ENCODE peak calls at places on chromosomes 16 and 17, in nine cellular contexts. One of them, this sample, is unnamed.

GRCh38 chr17:39564201-39564828 is 43.4 kb downstream of the NEUROD2 start:
- DNase-seq in breast epithelium: no peak
- DNase-seq in stimulated activated CD4-positive, alpha-beta T cell treated with anti-CD3 and anti-CD28 coated beads, Interleukin-4, amount 100 ng/mL, for 24 hours: no peak
- DNase-seq in HAP-1: peak
- DNase-seq in NCI-H1092 treated with DMSO at 0.1 percent for 48 hours: peak
- DNase-seq in fibroblast of lung: no peak
- DNase-seq in A549: peak
- DNase-seq in stimulated activated CD8-positive, alpha-beta memory T cell treated with anti-CD3 and anti-CD28 coated beads, Interleukin-2, amount 100 ng/mL, for 48 hours: no peak
- DNase-seq in GM12892: no peak
- DNase-seq in this sample: no peak

GRCh38 chr16:68265078-68265925 is 976 bp downstream of the SLC7A6 start:
- DNase-seq in breast epithelium: peak
- DNase-seq in stimulated activated CD4-positive, alpha-beta T cell treated with anti-CD3 and anti-CD28 coated beads, Interleukin-4, amount 100 ng/mL, for 24 hours: peak
- DNase-seq in HAP-1: peak
- DNase-seq in NCI-H1092 treated with DMSO at 0.1 percent for 48 hours: peak
- DNase-seq in fibroblast of lung: peak
- DNase-seq in A549: peak
- DNase-seq in stimulated activated CD8-positive, alpha-beta memory T cell treated with anti-CD3 and anti-CD28 coated beads, Interleukin-2, amount 100 ng/mL, for 48 hours: no peak
- DNase-seq in GM12892: no peak
- DNase-seq in this sample: peak

GRCh38 chr17:60685437-60685836 is 7.8 kb downstream of the BCAS3 start:
- DNase-seq in breast epithelium: no peak
- DNase-seq in stimulated activated CD4-positive, alpha-beta T cell treated with anti-CD3 and anti-CD28 coated beads, Interleukin-4, amount 100 ng/mL, for 24 hours: no peak
- DNase-seq in HAP-1: no peak
- DNase-seq in NCI-H1092 treated with DMSO at 0.1 percent for 48 hours: no peak
- DNase-seq in fibroblast of lung: no peak
- DNase-seq in A549: no peak
- DNase-seq in stimulated activated CD8-positive, alpha-beta memory T cell treated with anti-CD3 and anti-CD28 coated beads, Interleukin-2, amount 100 ng/mL, for 48 hours: no peak
- DNase-seq in GM12892: no peak
- DNase-seq in this sample: no peak

GRCh38 chr16:81280393-81280792 is 34.4 kb upstream of the GAN start:
- DNase-seq in breast epithelium: no peak
- DNase-seq in stimulated activated CD4-positive, alpha-beta T cell treated with anti-CD3 and anti-CD28 coated beads, Interleukin-4, amount 100 ng/mL, for 24 hours: no peak
- DNase-seq in HAP-1: no peak
- DNase-seq in NCI-H1092 treated with DMSO at 0.1 percent for 48 hours: no peak
- DNase-seq in fibroblast of lung: peak
- DNase-seq in A549: no peak
- DNase-seq in stimulated activated CD8-positive, alpha-beta memory T cell treated with anti-CD3 and anti-CD28 coated beads, Interleukin-2, amount 100 ng/mL, for 48 hours: no peak
- DNase-seq in GM12892: no peak
- DNase-seq in this sample: no peak

GRCh38 chr17:76153640-76154039 is 12.6 kb upstream of the FOXJ1 start:
- DNase-seq in breast epithelium: no peak
- DNase-seq in stimulated activated CD4-positive, alpha-beta T cell treated with anti-CD3 and anti-CD28 coated beads, Interleukin-4, amount 100 ng/mL, for 24 hours: no peak
- DNase-seq in HAP-1: no peak
- DNase-seq in NCI-H1092 treated with DMSO at 0.1 percent for 48 hours: no peak
- DNase-seq in fibroblast of lung: peak
- DNase-seq in A549: no peak
- DNase-seq in stimulated activated CD8-positive, alpha-beta memory T cell treated with anti-CD3 and anti-CD28 coated beads, Interleukin-2, amount 100 ng/mL, for 48 hours: no peak
- DNase-seq in GM12892: no peak
- DNase-seq in this sample: no peak

GRCh38 chr16:19876501-19877059 is 8.1 kb downstream of the GPRC5B start:
- DNase-seq in breast epithelium: no peak
- DNase-seq in stimulated activated CD4-positive, alpha-beta T cell treated with anti-CD3 and anti-CD28 coated beads, Interleukin-4, amount 100 ng/mL, for 24 hours: no peak
- DNase-seq in HAP-1: no peak
- DNase-seq in NCI-H1092 treated with DMSO at 0.1 percent for 48 hours: no peak
- DNase-seq in fibroblast of lung: no peak
- DNase-seq in A549: no peak
- DNase-seq in stimulated activated CD8-positive, alpha-beta memory T cell treated with anti-CD3 and anti-CD28 coated beads, Interleukin-2, amount 100 ng/mL, for 48 hours: no peak
- DNase-seq in GM12892: no peak
- DNase-seq in this sample: no peak

GRCh38 chr16:47461598-47462266 is 601 bp downstream of the PHKB start:
- DNase-seq in breast epithelium: no peak
- DNase-seq in stimulated activated CD4-positive, alpha-beta T cell treated with anti-CD3 and anti-CD28 coated beads, Interleukin-4, amount 100 ng/mL, for 24 hours: peak
- DNase-seq in HAP-1: peak
- DNase-seq in NCI-H1092 treated with DMSO at 0.1 percent for 48 hours: peak
- DNase-seq in fibroblast of lung: peak
- DNase-seq in A549: peak
- DNase-seq in stimulated activated CD8-positive, alpha-beta memory T cell treated with anti-CD3 and anti-CD28 coated beads, Interleukin-2, amount 100 ng/mL, for 48 hours: no peak
- DNase-seq in GM12892: no peak
- DNase-seq in this sample: peak

GRCh38 chr16:88570691-88571092 is 489 bp downstream of the ZC3H18 start:
- DNase-seq in breast epithelium: no peak
- DNase-seq in stimulated activated CD4-positive, alpha-beta T cell treated with anti-CD3 and anti-CD28 coated beads, Interleukin-4, amount 100 ng/mL, for 24 hours: peak
- DNase-seq in HAP-1: no peak
- DNase-seq in NCI-H1092 treated with DMSO at 0.1 percent for 48 hours: no peak
- DNase-seq in fibroblast of lung: peak
- DNase-seq in A549: no peak
- DNase-seq in stimulated activated CD8-positive, alpha-beta memory T cell treated with anti-CD3 and anti-CD28 coated beads, Interleukin-2, amount 100 ng/mL, for 48 hours: peak
- DNase-seq in GM12892: no peak
- DNase-seq in this sample: peak

GRCh38 chr17:41486809-41487530 is 2.7 kb downstream of the KRT36 start:
- DNase-seq in breast epithelium: no peak
- DNase-seq in stimulated activated CD4-positive, alpha-beta T cell treated with anti-CD3 and anti-CD28 coated beads, Interleukin-4, amount 100 ng/mL, for 24 hours: peak
- DNase-seq in HAP-1: peak
- DNase-seq in NCI-H1092 treated with DMSO at 0.1 percent for 48 hours: no peak
- DNase-seq in fibroblast of lung: no peak
- DNase-seq in A549: peak
- DNase-seq in stimulated activated CD8-positive, alpha-beta memory T cell treated with anti-CD3 and anti-CD28 coated beads, Interleukin-2, amount 100 ng/mL, for 48 hours: peak
- DNase-seq in GM12892: peak
- DNase-seq in this sample: no peak

GRCh38 chr17:35743911-35744328 is 9.1 kb downstream of the GAS2L2 start:
- DNase-seq in breast epithelium: no peak
- DNase-seq in stimulated activated CD4-positive, alpha-beta T cell treated with anti-CD3 and anti-CD28 coated beads, Interleukin-4, amount 100 ng/mL, for 24 hours: no peak
- DNase-seq in HAP-1: peak
- DNase-seq in NCI-H1092 treated with DMSO at 0.1 percent for 48 hours: no peak
- DNase-seq in fibroblast of lung: peak
- DNase-seq in A549: peak
- DNase-seq in stimulated activated CD8-positive, alpha-beta memory T cell treated with anti-CD3 and anti-CD28 coated beads, Interleukin-2, amount 100 ng/mL, for 48 hours: no peak
- DNase-seq in GM12892: no peak
- DNase-seq in this sample: peak

GRCh38 chr16:57591086-57591869 is 37.2 kb upstream of the ADGRG1 start:
- DNase-seq in breast epithelium: peak
- DNase-seq in stimulated activated CD4-positive, alpha-beta T cell treated with anti-CD3 and anti-CD28 coated beads, Interleukin-4, amount 100 ng/mL, for 24 hours: peak
- DNase-seq in HAP-1: peak
- DNase-seq in NCI-H1092 treated with DMSO at 0.1 percent for 48 hours: peak
- DNase-seq in fibroblast of lung: peak
- DNase-seq in A549: peak
- DNase-seq in stimulated activated CD8-positive, alpha-beta memory T cell treated with anti-CD3 and anti-CD28 coated beads, Interleukin-2, amount 100 ng/mL, for 48 hours: peak
- DNase-seq in GM12892: no peak
- DNase-seq in this sample: peak

GRCh38 chr17:64343833-64344637 is 46.6 kb downstream of the PECAM1 start:
- DNase-seq in breast epithelium: peak
- DNase-seq in stimulated activated CD4-positive, alpha-beta T cell treated with anti-CD3 and anti-CD28 coated beads, Interleukin-4, amount 100 ng/mL, for 24 hours: peak
- DNase-seq in HAP-1: no peak
- DNase-seq in NCI-H1092 treated with DMSO at 0.1 percent for 48 hours: peak
- DNase-seq in fibroblast of lung: peak
- DNase-seq in A549: peak
- DNase-seq in stimulated activated CD8-positive, alpha-beta memory T cell treated with anti-CD3 and anti-CD28 coated beads, Interleukin-2, amount 100 ng/mL, for 48 hours: no peak
- DNase-seq in GM12892: no peak
- DNase-seq in this sample: no peak

GRCh38 chr16:65531475-65531874 is 409.6 kb upstream of the CDH11 start:
- DNase-seq in breast epithelium: no peak
- DNase-seq in stimulated activated CD4-positive, alpha-beta T cell treated with anti-CD3 and anti-CD28 coated beads, Interleukin-4, amount 100 ng/mL, for 24 hours: no peak
- DNase-seq in HAP-1: no peak
- DNase-seq in NCI-H1092 treated with DMSO at 0.1 percent for 48 hours: no peak
- DNase-seq in fibroblast of lung: no peak
- DNase-seq in A549: no peak
- DNase-seq in stimulated activated CD8-positive, alpha-beta memory T cell treated with anti-CD3 and anti-CD28 coated beads, Interleukin-2, amount 100 ng/mL, for 48 hours: no peak
- DNase-seq in GM12892: no peak
- DNase-seq in this sample: no peak

GRCh38 chr17:66260265-66260664 is 31.1 kb upstream of the APOH start:
- DNase-seq in breast epithelium: no peak
- DNase-seq in stimulated activated CD4-positive, alpha-beta T cell treated with anti-CD3 and anti-CD28 coated beads, Interleukin-4, amount 100 ng/mL, for 24 hours: no peak
- DNase-seq in HAP-1: no peak
- DNase-seq in NCI-H1092 treated with DMSO at 0.1 percent for 48 hours: no peak
- DNase-seq in fibroblast of lung: no peak
- DNase-seq in A549: no peak
- DNase-seq in stimulated activated CD8-positive, alpha-beta memory T cell treated with anti-CD3 and anti-CD28 coated beads, Interleukin-2, amount 100 ng/mL, for 48 hours: no peak
- DNase-seq in GM12892: no peak
- DNase-seq in this sample: no peak

GRCh38 chr17:38333635-38334295 is 10.0 kb downstream of the GPR179 start:
- DNase-seq in breast epithelium: no peak
- DNase-seq in stimulated activated CD4-positive, alpha-beta T cell treated with anti-CD3 and anti-CD28 coated beads, Interleukin-4, amount 100 ng/mL, for 24 hours: peak
- DNase-seq in HAP-1: peak
- DNase-seq in NCI-H1092 treated with DMSO at 0.1 percent for 48 hours: peak
- DNase-seq in fibroblast of lung: no peak
- DNase-seq in A549: peak
- DNase-seq in stimulated activated CD8-positive, alpha-beta memory T cell treated with anti-CD3 and anti-CD28 coated beads, Interleukin-2, amount 100 ng/mL, for 48 hours: peak
- DNase-seq in GM12892: peak
- DNase-seq in this sample: no peak

GRCh38 chr17:50934672-50935200 is 68.6 kb upstream of the TOB1 start:
- DNase-seq in breast epithelium: no peak
- DNase-seq in stimulated activated CD4-positive, alpha-beta T cell treated with anti-CD3 and anti-CD28 coated beads, Interleukin-4, amount 100 ng/mL, for 24 hours: no peak
- DNase-seq in HAP-1: no peak
- DNase-seq in NCI-H1092 treated with DMSO at 0.1 percent for 48 hours: no peak
- DNase-seq in fibroblast of lung: no peak
- DNase-seq in A549: no peak
- DNase-seq in stimulated activated CD8-positive, alpha-beta memory T cell treated with anti-CD3 and anti-CD28 coated beads, Interleukin-2, amount 100 ng/mL, for 48 hours: no peak
- DNase-seq in GM12892: no peak
- DNase-seq in this sample: no peak

GRCh38 chr16:8831450-8832382 is 34.1 kb downstream of the PMM2 start:
- DNase-seq in breast epithelium: no peak
- DNase-seq in stimulated activated CD4-positive, alpha-beta T cell treated with anti-CD3 and anti-CD28 coated beads, Interleukin-4, amount 100 ng/mL, for 24 hours: no peak
- DNase-seq in HAP-1: peak
- DNase-seq in NCI-H1092 treated with DMSO at 0.1 percent for 48 hours: no peak
- DNase-seq in fibroblast of lung: no peak
- DNase-seq in A549: no peak
- DNase-seq in stimulated activated CD8-positive, alpha-beta memory T cell treated with anti-CD3 and anti-CD28 coated beads, Interleukin-2, amount 100 ng/mL, for 48 hours: no peak
- DNase-seq in GM12892: no peak
- DNase-seq in this sample: no peak

GRCh38 chr16:21224800-21225199 is 8.7 kb upstream of the ANKS4B start:
- DNase-seq in breast epithelium: no peak
- DNase-seq in stimulated activated CD4-positive, alpha-beta T cell treated with anti-CD3 and anti-CD28 coated beads, Interleukin-4, amount 100 ng/mL, for 24 hours: no peak
- DNase-seq in HAP-1: no peak
- DNase-seq in NCI-H1092 treated with DMSO at 0.1 percent for 48 hours: no peak
- DNase-seq in fibroblast of lung: no peak
- DNase-seq in A549: no peak
- DNase-seq in stimulated activated CD8-positive, alpha-beta memory T cell treated with anti-CD3 and anti-CD28 coated beads, Interleukin-2, amount 100 ng/mL, for 48 hours: no peak
- DNase-seq in GM12892: no peak
- DNase-seq in this sample: no peak

GRCh38 chr17:45110676-45111611 is 21.4 kb downstream of the PLCD3 start:
- DNase-seq in breast epithelium: no peak
- DNase-seq in stimulated activated CD4-positive, alpha-beta T cell treated with anti-CD3 and anti-CD28 coated beads, Interleukin-4, amount 100 ng/mL, for 24 hours: no peak
- DNase-seq in HAP-1: no peak
- DNase-seq in NCI-H1092 treated with DMSO at 0.1 percent for 48 hours: no peak
- DNase-seq in fibroblast of lung: peak
- DNase-seq in A549: no peak
- DNase-seq in stimulated activated CD8-positive, alpha-beta memory T cell treated with anti-CD3 and anti-CD28 coated beads, Interleukin-2, amount 100 ng/mL, for 48 hours: no peak
- DNase-seq in GM12892: no peak
- DNase-seq in this sample: no peak

GRCh38 chr17:1002771-1003555 is 6.0 kb downstream of the TIMM22 start:
- DNase-seq in breast epithelium: no peak
- DNase-seq in stimulated activated CD4-positive, alpha-beta T cell treated with anti-CD3 and anti-CD28 coated beads, Interleukin-4, amount 100 ng/mL, for 24 hours: no peak
- DNase-seq in HAP-1: no peak
- DNase-seq in NCI-H1092 treated with DMSO at 0.1 percent for 48 hours: peak
- DNase-seq in fibroblast of lung: peak
- DNase-seq in A549: no peak
- DNase-seq in stimulated activated CD8-positive, alpha-beta memory T cell treated with anti-CD3 and anti-CD28 coated beads, Interleukin-2, amount 100 ng/mL, for 48 hours: no peak
- DNase-seq in GM12892: no peak
- DNase-seq in this sample: no peak

GRCh38 chr16:89704281-89704680 is 2.8 kb upstream of the SPATA2L start:
- DNase-seq in breast epithelium: no peak
- DNase-seq in stimulated activated CD4-positive, alpha-beta T cell treated with anti-CD3 and anti-CD28 coated beads, Interleukin-4, amount 100 ng/mL, for 24 hours: no peak
- DNase-seq in HAP-1: no peak
- DNase-seq in NCI-H1092 treated with DMSO at 0.1 percent for 48 hours: no peak
- DNase-seq in fibroblast of lung: no peak
- DNase-seq in A549: no peak
- DNase-seq in stimulated activated CD8-positive, alpha-beta memory T cell treated with anti-CD3 and anti-CD28 coated beads, Interleukin-2, amount 100 ng/mL, for 48 hours: no peak
- DNase-seq in GM12892: no peak
- DNase-seq in this sample: no peak

GRCh38 chr17:4436381-4436780 is 2.6 kb downstream of the SPNS3 start:
- DNase-seq in breast epithelium: no peak
- DNase-seq in stimulated activated CD4-positive, alpha-beta T cell treated with anti-CD3 and anti-CD28 coated beads, Interleukin-4, amount 100 ng/mL, for 24 hours: no peak
- DNase-seq in HAP-1: no peak
- DNase-seq in NCI-H1092 treated with DMSO at 0.1 percent for 48 hours: no peak
- DNase-seq in fibroblast of lung: no peak
- DNase-seq in A549: no peak
- DNase-seq in stimulated activated CD8-positive, alpha-beta memory T cell treated with anti-CD3 and anti-CD28 coated beads, Interleukin-2, amount 100 ng/mL, for 48 hours: no peak
- DNase-seq in GM12892: no peak
- DNase-seq in this sample: no peak

GRCh38 chr17:45715787-45716186 is 68.3 kb upstream of the CRHR1 start:
- DNase-seq in breast epithelium: no peak
- DNase-seq in stimulated activated CD4-positive, alpha-beta T cell treated with anti-CD3 and anti-CD28 coated beads, Interleukin-4, amount 100 ng/mL, for 24 hours: no peak
- DNase-seq in HAP-1: no peak
- DNase-seq in NCI-H1092 treated with DMSO at 0.1 percent for 48 hours: no peak
- DNase-seq in fibroblast of lung: no peak
- DNase-seq in A549: no peak
- DNase-seq in stimulated activated CD8-positive, alpha-beta memory T cell treated with anti-CD3 and anti-CD28 coated beads, Interleukin-2, amount 100 ng/mL, for 48 hours: no peak
- DNase-seq in GM12892: no peak
- DNase-seq in this sample: no peak

GRCh38 chr17:5667871-5668270 is 83.6 kb upstream of the NLRP1 start:
- DNase-seq in breast epithelium: no peak
- DNase-seq in stimulated activated CD4-positive, alpha-beta T cell treated with anti-CD3 and anti-CD28 coated beads, Interleukin-4, amount 100 ng/mL, for 24 hours: no peak
- DNase-seq in HAP-1: no peak
- DNase-seq in NCI-H1092 treated with DMSO at 0.1 percent for 48 hours: peak
- DNase-seq in fibroblast of lung: no peak
- DNase-seq in A549: peak
- DNase-seq in stimulated activated CD8-positive, alpha-beta memory T cell treated with anti-CD3 and anti-CD28 coated beads, Interleukin-2, amount 100 ng/mL, for 48 hours: no peak
- DNase-seq in GM12892: no peak
- DNase-seq in this sample: no peak

GRCh38 chr16:88841521-88842307 is 15.0 kb downstream of the GALNS start:
- DNase-seq in breast epithelium: no peak
- DNase-seq in stimulated activated CD4-positive, alpha-beta T cell treated with anti-CD3 and anti-CD28 coated beads, Interleukin-4, amount 100 ng/mL, for 24 hours: no peak
- DNase-seq in HAP-1: no peak
- DNase-seq in NCI-H1092 treated with DMSO at 0.1 percent for 48 hours: no peak
- DNase-seq in fibroblast of lung: no peak
- DNase-seq in A549: no peak
- DNase-seq in stimulated activated CD8-positive, alpha-beta memory T cell treated with anti-CD3 and anti-CD28 coated beads, Interleukin-2, amount 100 ng/mL, for 48 hours: no peak
- DNase-seq in GM12892: no peak
- DNase-seq in this sample: no peak

GRCh38 chr16:57848181-57848580 is 45.9 kb upstream of the KIFC3 start:
- DNase-seq in breast epithelium: no peak
- DNase-seq in stimulated activated CD4-positive, alpha-beta T cell treated with anti-CD3 and anti-CD28 coated beads, Interleukin-4, amount 100 ng/mL, for 24 hours: no peak
- DNase-seq in HAP-1: no peak
- DNase-seq in NCI-H1092 treated with DMSO at 0.1 percent for 48 hours: no peak
- DNase-seq in fibroblast of lung: no peak
- DNase-seq in A549: no peak
- DNase-seq in stimulated activated CD8-positive, alpha-beta memory T cell treated with anti-CD3 and anti-CD28 coated beads, Interleukin-2, amount 100 ng/mL, for 48 hours: no peak
- DNase-seq in GM12892: no peak
- DNase-seq in this sample: no peak

This sample was measured in HL-60.